ENCODE peak calls at places on chromosomes 5 and 9, in eight cellular contexts. Z is anterior cingulate cortex; C is PC-3; V is stimulated activated CD4-positive, alpha-beta T cell treated with anti-CD3 and anti-CD28 coated beads, Interleukin-2, amount 100 ng/mL, for 48 hours; I is head of caudate nucleus; Y is CD4-positive, alpha-beta memory T cell; H is ureter; F is astrocyte. L is an unnamed sample.

GRCh38 chr9:21334969-21335632 is at the start of gene KLHL9:
- DNase-seq in Z (peak; percentile 94), V (peak; percentile 80), Y (peak; percentile 88), C (peak; percentile 81), I (peak; percentile 91), F (peak; percentile 80), H (peak; percentile 95), L (peak; percentile 90)

GRCh38 chr9:136589766-136590740 is 44.2 kb upstream of the NOTCH1 start:
- DNase-seq in V (no peak), F (no peak), I (no peak), C (no peak), Z (no peak), Y (no peak), H (no peak), L (no peak)

GRCh38 chr5:177399903-177400868 is at the start of gene PFN3:
- DNase-seq in H (no peak), F (no peak), V (no peak), Y (no peak), I (no peak), C (no peak), Z (no peak), L (no peak)

GRCh38 chr9:72232778-72233177 is 83.5 kb downstream of the GDA start:
- DNase-seq in Y (no peak), F (no peak), V (no peak), C (no peak), I (no peak), Z (no peak), H (no peak), L (no peak)

GRCh38 chr5:141960018-141960417 is 2.0 kb upstream of the PCDH12 start:
- DNase-seq in F (no peak), I (no peak), C (no peak), Z (no peak), V (peak; percentile 23), H (no peak), Y (no peak), L (no peak)

GRCh38 chr9:78626971-78627370 is 330.0 kb downstream of the PSAT1 start:
- DNase-seq in H (no peak), Z (no peak), Y (no peak), I (no peak), V (no peak), C (no peak), F (no peak), L (no peak)

GRCh38 chr5:88188458-88189132 is 80.0 kb downstream of the TMEM161B start:
- DNase-seq in F (peak; percentile 4), I (no peak), Y (no peak), Z (no peak), H (no peak), C (no peak), V (no peak), L (no peak)

GRCh38 chr5:126544087-126544740 is 50.8 kb downstream of the ALDH7A1 start:
- DNase-seq in Y (peak; percentile 21), C (peak; percentile 44), F (no peak), V (peak; percentile 13), Z (no peak), H (no peak), I (no peak), L (no peak)

GRCh38 chr9:122789256-122790046 is 718 bp downstream of the OR5C1 start:
- DNase-seq in Y (no peak), H (no peak), F (no peak), I (no peak), V (no peak), C (no peak), Z (no peak), L (peak; percentile 49)

GRCh38 chr9:77534376-77535057 is 113.6 kb downstream of the GNA14 start:
- DNase-seq in C (no peak), Z (no peak), V (no peak), I (no peak), H (no peak), F (no peak), Y (no peak), L (no peak)

GRCh38 chr9:137286980-137287383 is 9.5 kb downstream of the TOR4A start:
- DNase-seq in Y (no peak), C (peak; percentile 72), F (no peak), Z (no peak), I (no peak), H (no peak), V (no peak), L (no peak)

GRCh38 chr5:169831331-169831730 is 149.0 kb downstream of the INSYN2B start:
- DNase-seq in V (no peak), C (no peak), Z (no peak), Y (no peak), F (no peak), I (no peak), H (no peak), L (no peak)

GRCh38 chr5:74622122-74622521 is 18.4 kb downstream of the ENC1 start:
- DNase-seq in F (peak; percentile 74), H (no peak), Y (no peak), V (no peak), C (no peak), I (no peak), Z (no peak), L (no peak)

GRCh38 chr5:149205625-149206523 is 64.6 kb downstream of the ABLIM3 start:
- DNase-seq in H (peak; percentile 64), Z (no peak), V (no peak), Y (no peak), I (no peak), C (peak; percentile 48), F (peak; percentile 88), L (peak; percentile 92)

GRCh38 chr9:94656976-94657375 is 17.7 kb upstream of the FBP1 start:
- DNase-seq in H (no peak), V (no peak), Y (no peak), C (no peak), F (no peak), Z (no peak), I (no peak), L (no peak)

GRCh38 chr5:174231961-174232487 is 186.5 kb downstream of the NSG2 start:
- DNase-seq in Y (no peak), H (no peak), F (peak; percentile 97), I (no peak), Z (no peak), V (no peak), C (no peak), L (no peak)

GRCh38 chr9:76394896-76395244 is 644 bp upstream of the RFK start:
- DNase-seq in F (no peak), Z (peak; percentile 75), I (peak; percentile 31), C (peak; percentile 30), Y (no peak), H (no peak), V (no peak), L (peak; percentile 85)

GRCh38 chr5:67897980-67898379 is 317.6 kb upstream of the PIK3R1 start:
- DNase-seq in Z (no peak), C (no peak), F (no peak), V (no peak), I (no peak), H (no peak), Y (no peak), L (no peak)

GRCh38 chr9:70021026-70021571 is 22.5 kb upstream of the MAMDC2 start:
- DNase-seq in V (no peak), Y (no peak), I (peak; percentile 38), Z (no peak), F (peak; percentile 95), C (peak; percentile 78), H (no peak), L (no peak)

GRCh38 chr5:32767948-32768427 is 56.9 kb downstream of the NPR3 start:
- DNase-seq in H (no peak), I (no peak), F (peak; percentile 82), C (peak; percentile 99), V (no peak), Y (no peak), Z (no peak), L (no peak)

GRCh38 chr5:73749485-73750270 is 123.7 kb downstream of the ARHGEF28 start:
- DNase-seq in I (no peak), F (no peak), H (no peak), Y (no peak), Z (no peak), V (no peak), C (no peak), L (no peak)

GRCh38 chr5:169581580-169582227 is 1.9 kb upstream of the SPDL1 start:
- DNase-seq in F (no peak), V (peak; percentile 56), Y (peak; percentile 37), H (peak; percentile 52), C (peak; percentile 81), Z (peak; percentile 10), I (peak; percentile 23), L (peak; percentile 67)

GRCh38 chr9:96423322-96423984 is 5.3 kb upstream of the ZNF367 start:
- DNase-seq in Z (no peak), V (no peak), F (no peak), I (no peak), Y (no peak), C (no peak), H (no peak), L (no peak)

GRCh38 chr5:125215593-125215992 is 469.2 kb upstream of the ZNF608 start:
- DNase-seq in Z (no peak), V (no peak), Y (no peak), H (no peak), I (no peak), C (no peak), F (no peak), L (no peak)

GRCh38 chr5:172164773-172165212 is 23.2 kb downstream of the STK10 start:
- DNase-seq in C (no peak), F (peak; percentile 61), V (no peak), H (no peak), Z (peak; percentile 26), Y (no peak), I (peak; percentile 60), L (no peak)

GRCh38 chr9:99824378-99825157 is 2.9 kb downstream of the NR4A3 start:
- DNase-seq in V (peak; percentile 74), H (peak; percentile 60), F (no peak), Y (peak; percentile 65), C (no peak), Z (no peak), I (no peak), L (no peak)

GRCh38 chr9:116897181-116897580 is 210.1 kb downstream of the TRIM32 start:
- DNase-seq in C (no peak), H (no peak), Y (no peak), I (no peak), V (no peak), Z (no peak), F (no peak), L (no peak)

GRCh38 chr9:100350188-100350587 is 2.6 kb downstream of the TEX10 start:
- DNase-seq in H (no peak), Y (no peak), C (no peak), F (no peak), I (no peak), V (no peak), Z (no peak), L (no peak)

GRCh38 chr5:30040483-30041116 is 1152.9 kb upstream of the CDH6 start:
- DNase-seq in H (no peak), I (peak; percentile 15), V (peak; percentile 4), C (peak; percentile 83), F (peak; percentile 26), Z (no peak), Y (no peak), L (no peak)

GRCh38 chr5:90956511-90956910 is 397.9 kb downstream of the ADGRV1 start:
- DNase-seq in Z (no peak), F (no peak), H (no peak), V (no peak), C (no peak), Y (no peak), I (no peak), L (no peak)

GRCh38 chr5:74243634-74244033 is 396.9 kb downstream of the ENC1 start:
- DNase-seq in V (no peak), H (no peak), F (no peak), Z (no peak), C (peak; percentile 73), I (no peak), Y (no peak), L (no peak)

GRCh38 chr5:19790811-19791466 is 197.1 kb downstream of the CDH18 start:
- DNase-seq in F (no peak), I (no peak), C (peak; percentile 37), V (no peak), H (no peak), Z (no peak), Y (no peak), L (no peak)

GRCh38 chr5:175750476-175751080 is 92.7 kb downstream of the HRH2 start:
- DNase-seq in I (no peak), Z (peak; percentile 15), H (no peak), F (no peak), V (no peak), Y (no peak), C (no peak), L (no peak)

GRCh38 chr5:102902647-102903046 is 147.5 kb downstream of the PAM start:
- DNase-seq in Z (no peak), H (no peak), F (no peak), I (no peak), C (peak; percentile 46), Y (no peak), V (no peak), L (no peak)